ENCODE peak calls at places on chromosome 10, in five cellular contexts. N, Y, D, P and I are unnamed samples.

GRCh38 chr10:29714096-29714874 is 79.5 kb upstream of the SVIL start:
- DNase-seq in N (peak), Y (peak), D (no peak), P (peak), I (no peak)

GRCh38 chr10:110765513-110766375 is 106.0 kb upstream of the PDCD4 start:
- DNase-seq in N (no peak), Y (no peak), D (no peak), P (no peak), I (no peak)

GRCh38 chr10:31374146-31374696 is 55.2 kb downstream of the ZEB1 start:
- DNase-seq in N (no peak), Y (peak), D (no peak), P (no peak), I (no peak)

GRCh38 chr10:104076743-104077160 is 8.9 kb downstream of the COL17A1 start:
- DNase-seq in N (peak), Y (no peak), D (no peak), P (no peak), I (peak)

GRCh38 chr10:70227548-70228320 is 5.5 kb downstream of the PPA1 start:
- DNase-seq in N (no peak), Y (no peak), D (peak), P (no peak), I (peak)

GRCh38 chr10:49212783-49213182 is 24.6 kb upstream of the TMEM273 start:
- DNase-seq in N (no peak), Y (no peak), D (no peak), P (no peak), I (no peak)

GRCh38 chr10:74921744-74922143 is 95.3 kb downstream of the KAT6B start:
- DNase-seq in N (no peak), Y (peak), D (no peak), P (no peak), I (no peak)

GRCh38 chr10:86267286-86268195 is 99.1 kb downstream of the GRID1 start:
- DNase-seq in N (no peak), Y (no peak), D (peak), P (no peak), I (no peak)

GRCh38 chr10:27998954-27999275 is at the start of gene ODAD2:
- DNase-seq in N (no peak), Y (peak), D (no peak), P (no peak), I (no peak)

GRCh38 chr10:71795248-71795647 is 21.9 kb upstream of the VSIR start:
- DNase-seq in N (no peak), Y (peak), D (no peak), P (no peak), I (no peak)

GRCh38 chr10:43921881-43922280 is 273.2 kb upstream of the ZNF32 start:
- DNase-seq in N (no peak), Y (no peak), D (no peak), P (no peak), I (no peak)

GRCh38 chr10:61763778-61764177 is 101.0 kb downstream of the CABCOCO1 start:
- DNase-seq in N (no peak), Y (no peak), D (no peak), P (no peak), I (peak)

GRCh38 chr10:4981722-4982471 is 18.7 kb downstream of the AKR1C1 start:
- DNase-seq in N (peak), Y (peak), D (peak), P (no peak), I (peak)

GRCh38 chr10:22259280-22259679 is 41.5 kb upstream of the EBLN1 start:
- DNase-seq in N (no peak), Y (no peak), D (no peak), P (no peak), I (no peak)

DNA sequence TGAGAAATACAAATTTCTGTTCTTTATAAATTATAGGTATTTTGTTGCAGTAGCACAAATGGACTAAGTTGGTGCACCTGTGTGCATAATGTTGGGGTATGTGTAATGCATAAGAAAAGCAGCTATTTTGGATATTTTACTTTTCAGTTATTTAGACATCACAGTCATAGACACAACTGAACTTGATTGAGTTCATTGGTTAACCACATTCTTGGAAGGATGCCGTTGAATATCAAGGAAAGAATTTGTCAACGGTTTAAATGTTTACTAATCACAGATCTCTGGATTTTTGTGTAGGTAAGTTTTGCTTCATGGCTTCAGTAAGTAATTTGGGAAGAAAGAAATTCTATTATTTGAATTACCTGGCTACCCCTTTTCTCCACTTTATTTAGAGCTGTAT is 4.1 kb downstream of the OTUD1 start:
- DNase-seq in N (no peak), Y (peak), D (no peak), P (no peak), I (no peak)
- H3K4me3 ChIP-seq in N (peak), Y (no peak), D (no peak), P (no peak), I (no peak)

DNA sequence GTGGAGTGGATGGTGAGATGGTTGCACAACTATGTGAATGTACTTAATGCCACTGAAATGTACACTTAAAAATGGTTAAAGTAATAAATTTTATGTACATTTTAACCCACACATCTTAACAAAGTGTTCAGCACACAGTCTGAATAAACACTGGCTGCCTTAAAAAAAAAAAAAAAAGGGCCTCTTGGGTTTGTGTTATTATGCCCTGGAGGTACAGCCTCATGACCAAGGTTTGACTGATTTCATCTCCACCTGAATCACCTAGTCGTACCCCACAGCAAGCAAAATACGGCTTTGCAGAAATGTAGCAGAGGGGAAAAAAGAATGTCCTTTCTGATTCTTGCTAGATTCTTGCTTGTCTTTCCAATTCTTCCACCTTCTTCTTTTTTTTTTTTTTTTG is 26.5 kb downstream of the BUB3 start:
- DNase-seq in N (no peak), Y (no peak), D (no peak), P (no peak), I (no peak)
- H3K27ac ChIP-seq in N (no peak), Y (no peak), D (no peak), P (no peak), I (no peak)

DNA sequence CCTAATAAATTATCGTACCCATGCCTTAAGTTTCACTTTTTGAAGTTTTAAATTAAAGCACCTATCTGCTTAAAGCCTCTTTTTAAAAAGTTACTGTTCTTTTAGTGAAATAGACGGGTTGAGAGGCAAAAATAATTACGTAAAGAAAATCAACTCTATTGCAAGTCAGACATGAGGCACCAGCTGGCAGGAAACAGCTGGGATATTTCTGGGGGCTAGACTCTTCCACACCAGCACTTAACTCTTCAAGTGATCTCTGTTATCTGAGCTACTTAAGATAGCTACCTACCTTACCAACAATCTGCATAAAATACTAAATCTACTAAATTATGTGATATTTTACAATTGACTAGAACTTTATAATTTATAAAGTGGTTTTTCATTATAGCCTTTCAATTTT is 35.8 kb downstream of the GBF1 start:
- DNase-seq in N (no peak), Y (no peak), D (no peak), P (peak), I (no peak)
- H3K4me3 ChIP-seq in N (no peak), Y (no peak), D (no peak), P (no peak), I (no peak)

DNA sequence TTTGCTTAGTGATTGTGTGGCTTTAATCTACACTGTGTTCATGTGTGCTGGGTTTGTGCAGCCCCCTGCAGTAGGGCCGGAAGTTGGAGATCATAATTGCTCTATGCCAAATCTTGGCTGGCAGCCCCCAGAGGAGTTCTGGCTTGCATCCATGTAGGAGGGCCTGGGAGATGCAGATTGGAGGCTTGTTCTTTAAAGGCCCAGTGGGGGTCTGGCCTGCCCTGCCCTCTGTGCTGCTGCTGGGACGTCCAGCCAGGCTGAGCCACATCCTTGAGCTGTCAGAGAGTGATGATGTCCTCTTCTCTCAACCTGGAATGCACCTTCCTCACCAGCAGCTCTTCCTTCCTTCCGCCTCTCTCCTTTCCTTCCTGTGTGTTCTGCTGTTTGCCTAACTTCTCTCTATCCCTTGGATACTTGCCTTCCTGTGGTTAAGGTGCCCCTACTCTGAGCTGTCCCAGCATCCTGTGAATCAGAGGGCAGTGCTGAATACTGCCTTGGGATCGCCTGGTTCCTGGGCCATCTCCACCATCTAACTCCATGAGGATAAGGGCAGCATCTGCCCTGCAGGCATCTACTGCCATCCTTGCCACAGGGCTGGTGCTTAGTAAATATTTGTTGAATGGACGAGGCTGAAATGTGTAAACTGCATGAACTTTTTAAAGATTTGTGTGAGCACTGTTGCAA is 30.2 kb downstream of the DOCK1 start:
- DNase-seq in N (no peak), Y (peak), D (no peak), P (no peak), I (no peak)
- H3K27ac ChIP-seq in N (no peak), Y (no peak), D (no peak), P (peak), I (no peak)